ENCODE peak calls at places on chromosomes 1 and 21, in ten cellular contexts. O is uterus, X is transverse colon, E is breast epithelium, D is stomach, S is IMR-90, F is sigmoid colon, I is ovary, B is heart left ventricle, R is right lobe of liver. V is an unnamed sample.
A peak's percentile ranks its signal among the peaks of the same experiment; 100 is the strongest.

GRCh38 chr1:21537511-21537931 is 28.3 kb downstream of the ALPL start:
- DNase-seq in O (no peak), X (no peak), E (no peak), D (peak; percentile 42), S (no peak), F (no peak), I (peak; percentile 83), B (peak; percentile 80), R (peak; percentile 85), V (no peak)

GRCh38 chr1:21898326-21899155 is 38.6 kb downstream of the HSPG2 start:
- DNase-seq in O (no peak), X (no peak), E (no peak), D (no peak), S (peak; percentile 39), F (no peak), I (peak; percentile 64), B (peak; percentile 63), R (no peak), V (no peak)

GRCh38 chr21:33133912-33134311 is 64.0 kb downstream of the OLIG1 start:
- DNase-seq in O (no peak), X (no peak), E (no peak), D (no peak), S (no peak), F (no peak), I (no peak), B (no peak), R (no peak), V (no peak)

GRCh38 chr1:165418195-165418594 is 26.7 kb downstream of the RXRG start:
- DNase-seq in O (no peak), X (no peak), E (no peak), D (no peak), S (no peak), F (no peak), I (no peak), B (no peak), R (no peak), V (no peak)

GRCh38 chr1:204461331-204462228 is 33.0 kb downstream of the PIK3C2B start:
- DNase-seq in O (no peak), X (no peak), E (no peak), D (no peak), S (no peak), F (no peak), I (no peak), B (peak; percentile 74), R (peak; percentile 35), V (no peak)

GRCh38 chr1:96845464-96845863 is 123.9 kb downstream of the PTBP2 start:
- DNase-seq in O (no peak), X (peak; percentile 34), E (no peak), D (peak; percentile 47), S (no peak), F (no peak), I (no peak), B (no peak), R (peak; percentile 54), V (no peak)

GRCh38 chr1:192131914-192132313 is 26.3 kb upstream of the RGS18 start:
- DNase-seq in O (no peak), X (no peak), E (no peak), D (no peak), S (no peak), F (no peak), I (no peak), B (no peak), R (no peak), V (no peak)

GRCh38 chr1:185933580-185933979 is 199.4 kb downstream of the HMCN1 start:
- DNase-seq in O (no peak), X (no peak), E (no peak), D (no peak), S (no peak), F (no peak), I (no peak), B (no peak), R (no peak), V (no peak)

GRCh38 chr1:164637461-164638375 is 78.7 kb downstream of the PBX1 start:
- DNase-seq in O (no peak), X (no peak), E (no peak), D (peak; percentile 66), S (peak; percentile 84), F (peak; percentile 87), I (no peak), B (peak; percentile 80), R (no peak), V (no peak)

GRCh38 chr1:243483084-243483845 is 227.4 kb downstream of the SDCCAG8 start:
- DNase-seq in O (no peak), X (no peak), E (no peak), D (no peak), S (no peak), F (peak; percentile 69), I (no peak), B (no peak), R (peak; percentile 75), V (no peak)

GRCh38 chr1:204859885-204860284 is 10.8 kb upstream of the NFASC start:
- DNase-seq in O (no peak), X (no peak), E (no peak), D (no peak), S (no peak), F (peak; percentile 41), I (no peak), B (no peak), R (no peak), V (no peak)

GRCh38 chr1:22884806-22885559 is 87.7 kb downstream of the LACTBL1 start:
- DNase-seq in O (no peak), X (no peak), E (no peak), D (no peak), S (no peak), F (no peak), I (no peak), B (no peak), R (no peak), V (no peak)

GRCh38 chr21:36641346-36641745 is 57.6 kb upstream of the SIM2 start:
- DNase-seq in O (no peak), X (no peak), E (no peak), D (no peak), S (no peak), F (no peak), I (no peak), B (no peak), R (no peak), V (no peak)

GRCh38 chr1:39648496-39648895 is 9.1 kb upstream of the HEYL start:
- DNase-seq in O (peak; percentile 44), X (no peak), E (no peak), D (no peak), S (no peak), F (no peak), I (no peak), B (no peak), R (no peak), V (no peak)

GRCh38 chr1:193408782-193409293 is 222.4 kb upstream of the B3GALT2 start:
- DNase-seq in O (peak; percentile 73), X (peak; percentile 40), E (no peak), D (peak; percentile 81), S (peak; percentile 75), F (peak; percentile 81), I (peak; percentile 97), B (peak; percentile 81), R (peak; percentile 65), V (no peak)

GRCh38 chr1:201359031-201359872 is 18.2 kb downstream of the TNNT2 start:
- DNase-seq in O (no peak), X (no peak), E (no peak), D (no peak), S (no peak), F (no peak), I (no peak), B (peak; percentile 25), R (peak; percentile 8), V (no peak)

GRCh38 chr1:15153842-15154479 is 414 bp downstream of the TMEM51 start:
- DNase-seq in O (peak; percentile 70), X (peak; percentile 81), E (no peak), D (peak; percentile 73), S (peak; percentile 66), F (peak; percentile 87), I (peak; percentile 89), B (peak; percentile 80), R (peak; percentile 63), V (no peak)

DNA sequence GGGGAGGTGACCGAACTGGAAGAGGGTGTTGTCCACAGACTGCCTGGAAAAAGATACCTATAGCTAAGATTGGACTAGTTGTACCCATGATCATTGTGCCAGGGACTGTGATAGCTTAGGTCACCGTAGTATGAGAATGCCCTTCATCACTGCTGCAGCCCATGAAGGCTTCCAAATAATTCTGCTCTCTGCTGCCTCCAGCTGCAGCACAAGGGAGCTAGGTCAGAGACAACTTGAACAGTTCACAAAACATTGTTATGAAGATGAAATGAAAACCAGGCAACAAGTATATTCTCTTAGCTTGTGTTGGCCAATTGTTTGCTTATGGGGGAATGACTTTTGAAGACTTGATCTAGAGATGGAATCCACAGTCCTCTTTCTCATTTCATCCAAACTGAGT is 246.7 kb downstream of the MRPL39 start:
- DNase-seq in O (no peak), X (no peak), E (no peak), D (no peak), S (no peak), F (no peak), I (no peak), B (no peak), R (no peak), V (no peak)
- TF ChIP-seq CTCF in O (no peak), X (no peak), E (no peak), D (no peak), S (peak; percentile 27), F (no peak), I (no peak), B (no peak), R (no peak), V (no peak)

GRCh38 chr1:246800356-246800755 is 76.1 kb downstream of the SCCPDH start:
- DNase-seq in O (no peak), X (no peak), E (no peak), D (no peak), S (no peak), F (no peak), I (no peak), B (no peak), R (no peak), V (no peak)
- TF ChIP-seq POLR2A in O (no peak), X (no peak), E (no peak), D (no peak), S (no peak), F (no peak), I (no peak), B (no peak), R (no peak), V (no peak)

GRCh38 chr1:24506706-24507422 is 4.2 kb downstream of the RCAN3 start:
- DNase-seq in O (no peak), X (no peak), E (no peak), D (no peak), S (no peak), F (no peak), I (no peak), B (no peak), R (no peak), V (no peak)
- H3K4me1 ChIP-seq in O (no peaks in the 10 kb centered on the region), X (peaks cover under 1% of the 10 kb centered on the region), E (no peaks in the 10 kb centered on the region), D (peaks cover 57% of the 10 kb centered on the region), S (no peaks in the 10 kb centered on the region), F (peaks cover 9% of the 10 kb centered on the region), I (no peaks in the 10 kb centered on the region), B (peaks cover 15% of the 10 kb centered on the region), R (no peaks in the 10 kb centered on the region), V (peaks cover 17% of the 10 kb centered on the region)

DNA sequence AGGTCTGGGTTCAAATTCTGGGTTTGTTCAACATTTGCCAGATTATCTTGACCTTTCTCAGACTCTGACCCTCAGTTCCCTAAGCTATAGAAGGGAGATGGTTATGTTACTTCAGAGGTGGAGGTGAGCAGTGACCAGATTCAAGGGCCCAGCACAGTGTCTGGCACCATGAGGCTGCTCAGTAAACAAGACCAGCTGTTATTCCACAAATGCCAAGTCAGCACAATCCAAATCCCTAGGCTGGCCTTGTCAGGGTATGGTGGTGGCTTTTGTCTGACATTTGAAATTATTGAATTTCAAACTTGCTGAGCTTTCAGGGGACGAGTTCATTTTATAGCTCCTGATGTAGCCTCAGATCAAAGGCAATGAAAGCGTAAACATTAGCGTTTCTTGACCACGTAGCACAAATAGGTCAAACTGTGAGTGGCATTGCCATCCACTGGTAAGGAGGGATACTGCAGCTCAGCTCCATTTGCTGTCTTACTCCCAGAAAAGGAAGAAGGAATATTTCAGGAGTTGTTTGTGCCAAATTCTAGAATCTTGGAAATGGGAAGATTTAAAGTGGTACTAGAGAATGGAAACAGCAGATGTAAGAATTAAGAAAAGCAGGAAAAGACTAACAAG is 94.3 kb upstream of the EDN2 start:
- DNase-seq in O (no peak), X (no peak), E (no peak), D (no peak), S (peak; percentile 30), F (no peak), I (no peak), B (no peak), R (no peak), V (no peak)
- TF ChIP-seq CTCF in O (peak; percentile 16), X (peak; percentile 49), E (no peak), D (peak; percentile 36), S (peak; percentile 38), F (peak; percentile 25), I (no peak), B (peak; percentile 41), R (peak; percentile 61), V (no peak)

V was measured in vagina.